ENCODE peak calls at places on chromosomes 13 and 19, in six cellular contexts. One of them, this sample, is unnamed.

GRCh38 chr13:110984392-110984791 is 69.5 kb upstream of the ANKRD10 start:
- DNase-seq in A549: no peak
- DNase-seq in H1: no peak
- DNase-seq in HepG2: no peak
- DNase-seq in K562: no peak
- DNase-seq in GM12878: no peak
- DNase-seq in this sample: no peak

GRCh38 chr13:52961196-52961845 is 67.3 kb upstream of the OLFM4 start:
- DNase-seq in A549: no peak
- DNase-seq in H1: no peak
- DNase-seq in HepG2: no peak
- DNase-seq in K562: no peak
- DNase-seq in GM12878: no peak
- DNase-seq in this sample: no peak

GRCh38 chr13:109795021-109795420 is 8.6 kb upstream of the IRS2 start:
- DNase-seq in A549: no peak
- DNase-seq in H1: no peak
- DNase-seq in HepG2: no peak
- DNase-seq in K562: no peak
- DNase-seq in GM12878: no peak
- DNase-seq in this sample: no peak

GRCh38 chr19:16446108-16447014 is 25.4 kb downstream of the EPS15L1 start:
- DNase-seq in A549: no peak
- DNase-seq in H1: no peak
- DNase-seq in HepG2: no peak
- DNase-seq in K562: no peak
- DNase-seq in GM12878: peak
- DNase-seq in this sample: no peak

GRCh38 chr19:49930483-49931011 is 1.2 kb upstream of the NUP62 start:
- DNase-seq in A549: no peak
- DNase-seq in H1: peak
- DNase-seq in HepG2: no peak
- DNase-seq in K562: peak
- DNase-seq in GM12878: no peak
- DNase-seq in this sample: no peak

GRCh38 chr19:33683881-33684549 is 62.3 kb downstream of the CHST8 start:
- DNase-seq in A549: peak
- DNase-seq in H1: peak
- DNase-seq in HepG2: peak
- DNase-seq in K562: no peak
- DNase-seq in GM12878: no peak
- DNase-seq in this sample: no peak

GRCh38 chr13:29195459-29195858 is 375.3 kb downstream of the MTUS2 start:
- DNase-seq in A549: no peak
- DNase-seq in H1: no peak
- DNase-seq in HepG2: no peak
- DNase-seq in K562: no peak
- DNase-seq in GM12878: no peak
- DNase-seq in this sample: no peak

GRCh38 chr13:103656329-103656728 is 590.1 kb upstream of the SLC10A2 start:
- DNase-seq in A549: no peak
- DNase-seq in H1: no peak
- DNase-seq in HepG2: no peak
- DNase-seq in K562: no peak
- DNase-seq in GM12878: no peak
- DNase-seq in this sample: no peak

GRCh38 chr13:82370306-82370705 is 1512.0 kb downstream of the SLITRK1 start:
- DNase-seq in A549: no peak
- DNase-seq in H1: no peak
- DNase-seq in HepG2: no peak
- DNase-seq in K562: no peak
- DNase-seq in GM12878: no peak
- DNase-seq in this sample: no peak

GRCh38 chr19:55147408-55148251 is 1.4 kb downstream of the TNNT1 start:
- DNase-seq in A549: no peak
- DNase-seq in H1: peak
- DNase-seq in HepG2: no peak
- DNase-seq in K562: peak
- DNase-seq in GM12878: no peak
- DNase-seq in this sample: peak

GRCh38 chr19:46475976-46476375 is 4.6 kb upstream of the PNMA8A start:
- DNase-seq in A549: no peak
- DNase-seq in H1: no peak
- DNase-seq in HepG2: no peak
- DNase-seq in K562: no peak
- DNase-seq in GM12878: no peak
- DNase-seq in this sample: no peak

GRCh38 chr13:100544866-100545683 is 43.5 kb downstream of the GGACT start:
- DNase-seq in A549: no peak
- DNase-seq in H1: peak
- DNase-seq in HepG2: no peak
- DNase-seq in K562: no peak
- DNase-seq in GM12878: no peak
- DNase-seq in this sample: no peak

GRCh38 chr13:83312194-83312593 is 570.1 kb downstream of the SLITRK1 start:
- DNase-seq in A549: no peak
- DNase-seq in H1: no peak
- DNase-seq in HepG2: no peak
- DNase-seq in K562: no peak
- DNase-seq in GM12878: no peak
- DNase-seq in this sample: no peak

GRCh38 chr19:41928221-41928683 is at the start of gene ERFL:
- DNase-seq in A549: no peak
- DNase-seq in H1: no peak
- DNase-seq in HepG2: no peak
- DNase-seq in K562: peak
- DNase-seq in GM12878: no peak
- DNase-seq in this sample: peak
- TF ChIP-seq CHD2 in A549: no peak
- TF ChIP-seq CHD2 in H1: no peak
- TF ChIP-seq CHD2 in HepG2: no peak
- TF ChIP-seq CHD2 in K562: no peak
- TF ChIP-seq CHD2 in GM12878: no peak
- TF ChIP-seq CHD2 in this sample: no peak

GRCh38 chr13:50766043-50766442 is 77.4 kb downstream of the DLEU7 start:
- DNase-seq in A549: no peak
- DNase-seq in H1: no peak
- DNase-seq in HepG2: no peak
- DNase-seq in K562: no peak
- DNase-seq in GM12878: no peak
- DNase-seq in this sample: no peak
- TF ChIP-seq CHD2 in A549: no peak
- TF ChIP-seq CHD2 in H1: no peak
- TF ChIP-seq CHD2 in HepG2: no peak
- TF ChIP-seq CHD2 in K562: no peak
- TF ChIP-seq CHD2 in GM12878: no peak
- TF ChIP-seq CHD2 in this sample: no peak

GRCh38 chr13:54875111-54875510 is 1846.5 kb downstream of the OLFM4 start:
- DNase-seq in A549: no peak
- DNase-seq in H1: no peak
- DNase-seq in HepG2: no peak
- DNase-seq in K562: no peak
- DNase-seq in GM12878: no peak
- DNase-seq in this sample: no peak
- TF ChIP-seq CHD2 in A549: no peak
- TF ChIP-seq CHD2 in H1: no peak
- TF ChIP-seq CHD2 in HepG2: no peak
- TF ChIP-seq CHD2 in K562: no peak
- TF ChIP-seq CHD2 in GM12878: no peak
- TF ChIP-seq CHD2 in this sample: no peak

GRCh38 chr19:58439576-58440554 is at the start of gene ZNF132:
- DNase-seq in A549: peak
- DNase-seq in H1: peak
- DNase-seq in HepG2: no peak
- DNase-seq in K562: no peak
- DNase-seq in GM12878: peak
- DNase-seq in this sample: peak

GRCh38 chr19:58429745-58430144 is 10.2 kb downstream of the ZNF132 start:
- DNase-seq in A549: no peak
- DNase-seq in H1: no peak
- DNase-seq in HepG2: no peak
- DNase-seq in K562: no peak
- DNase-seq in GM12878: no peak
- DNase-seq in this sample: no peak

GRCh38 chr19:58428617-58429016 is 11.3 kb downstream of the ZNF132 start:
- DNase-seq in A549: no peak
- DNase-seq in H1: no peak
- DNase-seq in HepG2: no peak
- DNase-seq in K562: no peak
- DNase-seq in GM12878: no peak
- DNase-seq in this sample: no peak

DNA sequence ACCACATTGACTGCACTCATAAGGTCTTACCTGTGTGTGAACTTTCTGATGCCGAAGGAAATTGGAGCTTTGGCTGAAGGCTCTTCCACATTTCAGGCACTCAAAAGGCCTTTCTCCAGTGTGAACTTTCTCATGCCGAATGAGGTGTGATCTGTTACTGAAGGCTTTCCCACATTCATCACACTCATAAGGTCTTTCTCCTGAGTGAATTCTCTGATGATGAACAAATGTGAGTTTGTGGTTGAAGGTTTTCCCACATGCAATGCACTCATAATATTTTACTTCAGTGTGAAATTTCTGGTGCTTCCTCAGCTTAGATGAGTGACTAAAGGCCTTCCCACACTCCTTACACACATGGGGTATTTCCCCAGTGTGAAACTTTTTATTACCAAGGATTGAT is 5.7 kb downstream of the ZNF132 start:
- DNase-seq in A549: no peak
- DNase-seq in H1: no peak
- DNase-seq in HepG2: no peak
- DNase-seq in K562: no peak
- DNase-seq in GM12878: no peak
- DNase-seq in this sample: no peak
- TF ChIP-seq CHD2 in A549: no peak
- TF ChIP-seq CHD2 in H1: no peak
- TF ChIP-seq CHD2 in HepG2: no peak
- TF ChIP-seq CHD2 in K562: no peak
- TF ChIP-seq CHD2 in GM12878: no peak
- TF ChIP-seq CHD2 in this sample: no peak

GRCh38 chr13:22062478-22063205 is 391.8 kb downstream of the FGF9 start:
- DNase-seq in A549: no peak
- DNase-seq in H1: no peak
- DNase-seq in HepG2: no peak
- DNase-seq in K562: no peak
- DNase-seq in GM12878: no peak
- DNase-seq in this sample: no peak

GRCh38 chr13:22063416-22064124 is 392.7 kb downstream of the FGF9 start:
- DNase-seq in A549: no peak
- DNase-seq in H1: no peak
- DNase-seq in HepG2: no peak
- DNase-seq in K562: no peak
- DNase-seq in GM12878: no peak
- DNase-seq in this sample: no peak

GRCh38 chr13:22060187-22060586 is 389.3 kb downstream of the FGF9 start:
- DNase-seq in A549: no peak
- DNase-seq in H1: no peak
- DNase-seq in HepG2: no peak
- DNase-seq in K562: no peak
- DNase-seq in GM12878: no peak
- DNase-seq in this sample: no peak

GRCh38 chr13:22061371-22061805 is 390.5 kb downstream of the FGF9 start:
- DNase-seq in A549: no peak
- DNase-seq in H1: no peak
- DNase-seq in HepG2: no peak
- DNase-seq in K562: no peak
- DNase-seq in GM12878: peak
- DNase-seq in this sample: no peak

GRCh38 chr13:22061806-22062391 is 391.0 kb downstream of the FGF9 start:
- DNase-seq in A549: no peak
- DNase-seq in H1: no peak
- DNase-seq in HepG2: no peak
- DNase-seq in K562: no peak
- DNase-seq in GM12878: peak
- DNase-seq in this sample: no peak
- TF ChIP-seq CHD2 in A549: no peak
- TF ChIP-seq CHD2 in H1: no peak
- TF ChIP-seq CHD2 in HepG2: no peak
- TF ChIP-seq CHD2 in K562: no peak
- TF ChIP-seq CHD2 in GM12878: no peak
- TF ChIP-seq CHD2 in this sample: no peak

GRCh38 chr13:96089749-96090239 is at the start of gene HS6ST3:
- DNase-seq in A549: peak
- DNase-seq in H1: no peak
- DNase-seq in HepG2: no peak
- DNase-seq in K562: peak
- DNase-seq in GM12878: no peak
- DNase-seq in this sample: peak
- TF ChIP-seq CHD2 in A549: no peak
- TF ChIP-seq CHD2 in H1: no peak
- TF ChIP-seq CHD2 in HepG2: no peak
- TF ChIP-seq CHD2 in K562: no peak
- TF ChIP-seq CHD2 in GM12878: no peak
- TF ChIP-seq CHD2 in this sample: no peak

DNA sequence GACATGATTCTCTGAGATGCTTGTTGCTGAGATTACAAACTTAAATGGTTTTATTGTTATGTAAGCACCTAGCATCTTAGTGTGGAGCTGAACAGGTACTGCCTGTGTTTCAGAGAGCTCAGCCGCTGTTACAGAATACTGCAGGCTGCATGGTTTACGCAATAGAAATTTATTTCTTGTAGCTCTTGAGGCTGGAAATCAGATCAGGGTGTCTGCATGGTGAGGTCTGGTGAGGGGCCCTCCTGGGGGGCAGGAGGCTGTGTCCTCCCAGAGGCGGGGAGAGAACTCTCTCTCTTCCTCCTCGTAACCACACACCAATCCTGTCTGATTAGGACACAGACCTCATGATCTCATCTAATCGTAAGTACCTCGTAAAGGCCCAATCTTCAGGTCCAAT is 13.1 kb downstream of the ATP11A start:
- DNase-seq in A549: no peak
- DNase-seq in H1: no peak
- DNase-seq in HepG2: no peak
- DNase-seq in K562: no peak
- DNase-seq in GM12878: no peak
- DNase-seq in this sample: no peak
- TF ChIP-seq CHD2 in A549: no peak
- TF ChIP-seq CHD2 in H1: no peak
- TF ChIP-seq CHD2 in HepG2: no peak
- TF ChIP-seq CHD2 in K562: no peak
- TF ChIP-seq CHD2 in GM12878: no peak
- TF ChIP-seq CHD2 in this sample: no peak

DNA sequence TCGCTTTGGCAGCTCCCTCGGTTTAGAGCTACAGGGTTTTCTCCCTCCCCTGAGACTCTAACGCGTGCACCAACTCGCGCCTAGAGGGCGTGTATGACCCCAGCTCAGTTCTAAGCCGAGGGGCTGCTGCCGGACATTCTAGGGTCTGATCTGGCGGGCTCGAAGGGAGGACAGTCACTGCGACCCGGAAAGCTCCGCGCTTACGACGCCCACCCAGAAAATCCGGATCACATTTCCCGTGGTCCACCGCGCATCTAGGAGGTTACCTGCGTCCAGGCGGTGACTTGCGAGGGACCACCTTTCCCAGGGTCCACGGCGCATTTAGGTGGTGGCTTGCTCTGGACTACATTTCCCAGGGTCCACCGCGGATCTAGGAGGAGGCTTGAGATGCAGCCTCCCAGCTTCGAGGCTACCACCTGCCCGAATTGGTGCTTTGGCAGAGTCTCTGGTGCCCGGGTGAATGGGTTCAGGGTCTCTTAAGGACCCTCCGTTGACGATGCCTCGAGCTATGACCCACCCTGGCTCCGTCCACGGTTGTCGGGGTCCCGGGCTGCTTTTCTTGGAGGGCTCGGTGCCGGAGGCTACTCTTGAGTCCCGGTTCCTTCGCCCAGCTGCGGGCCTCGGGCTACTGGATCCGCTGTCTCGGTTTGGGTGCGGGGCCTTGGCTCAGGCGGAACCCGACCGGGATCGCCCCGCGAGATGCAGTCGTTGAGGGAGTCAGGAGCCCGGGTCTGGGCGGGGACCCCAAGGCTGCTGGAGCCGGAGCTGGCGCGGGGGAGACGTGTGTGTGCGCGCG is 30.5 kb downstream of the ZNF146 start:
- DNase-seq in A549: no peak
- DNase-seq in H1: peak
- DNase-seq in HepG2: no peak
- DNase-seq in K562: no peak
- DNase-seq in GM12878: no peak
- DNase-seq in this sample: peak
- TF ChIP-seq CHD2 in A549: no peak
- TF ChIP-seq CHD2 in H1: no peak
- TF ChIP-seq CHD2 in HepG2: no peak
- TF ChIP-seq CHD2 in K562: no peak
- TF ChIP-seq CHD2 in GM12878: no peak
- TF ChIP-seq CHD2 in this sample: no peak